ENCODE peak calls at places on chromosomes 5 and 9, in eight cellular contexts. P is DMS153, W is adipocyte, Z is mesenteric fat pad, G is H9, M is endodermal cell, L is left cardiac atrium, X is glomerular endothelial cell. F is an unnamed sample.

GRCh38 chr5:77491783-77492652 is at the start of gene WDR41:
- DNase-seq in P (peak), W (peak), Z (peak), G (peak), M (peak), L (peak), X (peak), F (peak)

GRCh38 chr5:18090177-18090576 is 455.9 kb downstream of the TAF11L14 start:
- DNase-seq in P (no peak), W (no peak), Z (no peak), G (no peak), M (no peak), L (no peak), X (no peak), F (no peak)

GRCh38 chr5:6450235-6450860 is 1.7 kb downstream of the UBE2QL1 start:
- DNase-seq in P (peak), W (no peak), Z (no peak), G (no peak), M (no peak), L (no peak), X (no peak), F (no peak)

GRCh38 chr9:117344892-117345660 is 69.8 kb downstream of the ASTN2 start:
- DNase-seq in P (no peak), W (no peak), Z (no peak), G (no peak), M (no peak), L (no peak), X (no peak), F (no peak)

GRCh38 chr5:180816608-180817534 is 14.3 kb upstream of the MGAT1 start:
- DNase-seq in P (no peak), W (peak), Z (no peak), G (no peak), M (peak), L (no peak), X (no peak), F (no peak)

GRCh38 chr5:73387630-73388370 is 60.8 kb downstream of the FOXD1 start:
- DNase-seq in P (peak), W (no peak), Z (no peak), G (no peak), M (no peak), L (no peak), X (no peak), F (no peak)

GRCh38 chr5:24804221-24804681 is 159.5 kb upstream of the CDH10 start:
- DNase-seq in P (no peak), W (peak), Z (no peak), G (no peak), M (no peak), L (no peak), X (no peak), F (no peak)

GRCh38 chr9:113176748-113177147 is 25.9 kb downstream of the SLC31A2 start:
- DNase-seq in P (no peak), W (no peak), Z (no peak), G (no peak), M (no peak), L (no peak), X (no peak), F (peak)

GRCh38 chr9:1995084-1995483 is 20.1 kb upstream of the SMARCA2 start:
- DNase-seq in P (no peak), W (no peak), Z (no peak), G (no peak), M (no peak), L (no peak), X (no peak), F (no peak)

GRCh38 chr9:132383462-132383883 is 23.2 kb downstream of the TTF1 start:
- DNase-seq in P (no peak), W (no peak), Z (peak), G (no peak), M (no peak), L (no peak), X (no peak), F (no peak)

GRCh38 chr5:121915765-121916164 is 46.0 kb upstream of the SRFBP1 start:
- DNase-seq in P (no peak), W (no peak), Z (no peak), G (no peak), M (no peak), L (no peak), X (no peak), F (no peak)

GRCh38 chr5:108233617-108234016 is 148.3 kb downstream of the FBXL17 start:
- DNase-seq in P (no peak), W (peak), Z (no peak), G (no peak), M (no peak), L (no peak), X (no peak), F (no peak)

GRCh38 chr5:149387982-149388381 is 8.9 kb upstream of the IL17B start:
- DNase-seq in P (no peak), W (peak), Z (no peak), G (no peak), M (no peak), L (no peak), X (no peak), F (no peak)

GRCh38 chr5:1934801-1935429 is 52.2 kb upstream of the IRX4 start:
- DNase-seq in P (no peak), W (no peak), Z (peak), G (no peak), M (no peak), L (no peak), X (no peak), F (no peak)

GRCh38 chr5:170638454-170639220 is 134.8 kb downstream of the KCNIP1 start:
- DNase-seq in P (no peak), W (peak), Z (peak), G (peak), M (peak), L (peak), X (no peak), F (no peak)

GRCh38 chr5:137822158-137822764 is 45.4 kb upstream of the MYOT start:
- DNase-seq in P (no peak), W (peak), Z (no peak), G (peak), M (peak), L (peak), X (no peak), F (no peak)

F was measured in esophagus muscularis mucosa.